ENCODE peak calls at places on chromosomes 3 and 15, in five cellular contexts. B is mammary epithelial cell, M is A549, S is colonic mucosa, W is OCI-LY7. X is an unnamed sample.

GRCh38 chr15:20340931-20341661 is 200.5 kb downstream of the GOLGA6L6 start:
- DNase-seq in B (peak), M (peak), S (no peak), W (no peak), X (peak)

GRCh38 chr15:35032471-35032870 is 44.4 kb upstream of the ZNF770 start:
- DNase-seq in B (no peak), M (no peak), S (no peak), W (no peak), X (no peak)

GRCh38 chr3:47932431-47932830 is 83.8 kb downstream of the MAP4 start:
- DNase-seq in B (no peak), M (no peak), S (no peak), W (no peak), X (peak)

GRCh38 chr3:182491571-182491970 is 301.7 kb upstream of the ATP11B start:
- DNase-seq in B (no peak), M (no peak), S (no peak), W (no peak), X (no peak)

GRCh38 chr3:152069871-152070270 is 196.4 kb downstream of the SUCNR1 start:
- DNase-seq in B (peak), M (no peak), S (no peak), W (no peak), X (no peak)

GRCh38 chr3:115581347-115582135 is 41.8 kb upstream of the GAP43 start:
- DNase-seq in B (no peak), M (no peak), S (no peak), W (no peak), X (peak)

GRCh38 chr15:78527325-78527724 is 12.9 kb upstream of the PSMA4 start:
- DNase-seq in B (no peak), M (no peak), S (no peak), W (no peak), X (no peak)

GRCh38 chr15:92631721-92632120 is 23.9 kb downstream of the FAM174B start:
- DNase-seq in B (no peak), M (no peak), S (no peak), W (no peak), X (no peak)

GRCh38 chr15:57144448-57144847 is 226.0 kb downstream of the TCF12 start:
- DNase-seq in B (no peak), M (no peak), S (no peak), W (no peak), X (no peak)

GRCh38 chr15:35738370-35738769 is 192.4 kb upstream of the DPH6 start:
- DNase-seq in B (peak), M (no peak), S (no peak), W (no peak), X (peak)

DNA sequence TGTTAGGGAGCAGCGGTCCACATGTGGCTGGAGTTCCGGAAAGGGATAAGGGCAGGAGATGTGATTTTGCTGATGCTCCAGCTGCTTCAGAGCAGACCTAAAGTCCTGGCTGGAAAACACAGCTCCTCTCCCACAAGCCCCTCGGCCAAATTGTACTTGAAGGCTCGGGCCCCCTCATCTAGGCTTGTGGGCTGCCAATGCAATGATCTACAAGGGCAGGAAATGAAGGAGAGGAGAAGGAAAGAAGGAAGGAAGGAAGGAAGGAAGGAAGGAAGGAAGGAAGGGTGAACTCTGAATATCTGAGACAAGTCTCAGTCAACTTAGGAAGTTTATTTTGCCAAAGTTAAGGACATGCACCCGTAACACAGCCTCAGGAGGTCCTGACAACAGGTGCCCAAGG is 211.3 kb upstream of the TLE3 start:
- DNase-seq in B (no peak), M (no peak), S (no peak), W (no peak), X (no peak)
- H3K4me3 ChIP-seq in B (no peak), M (no peak), S (no peak), W (no peak), X (no peak)

GRCh38 chr3:172152869-172153268 is 113.5 kb downstream of the FNDC3B start:
- DNase-seq in B (no peak), M (no peak), S (no peak), W (no peak), X (peak)
- H3K4me3 ChIP-seq in B (no peak), M (no peak), S (no peak), W (no peak), X (peak)

GRCh38 chr3:127775398-127776109 is 46.8 kb downstream of the MGLL start:
- DNase-seq in B (peak), M (no peak), S (no peak), W (no peak), X (peak)
- H3K4me3 ChIP-seq in B (no peak), M (no peak), S (no peak), W (no peak), X (no peak)

DNA sequence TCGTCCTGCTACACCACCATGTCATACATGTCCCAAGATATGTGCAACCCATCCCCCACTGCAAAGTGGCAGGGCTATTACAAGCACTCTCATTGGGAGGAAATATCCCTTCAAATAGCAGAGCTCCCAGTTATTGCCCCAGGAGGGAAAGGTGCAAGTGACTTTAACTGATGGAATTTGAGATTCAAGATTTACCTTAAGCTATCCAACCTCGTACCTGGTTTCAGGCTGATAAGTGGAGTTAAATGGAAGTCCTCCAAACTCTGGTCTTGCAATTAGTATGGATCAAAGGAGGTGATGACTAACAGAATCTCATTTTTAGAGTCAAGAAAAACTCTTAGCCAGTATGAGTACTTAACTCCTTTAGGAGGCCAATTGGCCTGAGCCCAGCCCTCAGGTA is 2.1 kb downstream of the SLCO2A1 start:
- DNase-seq in B (peak), M (no peak), S (no peak), W (no peak), X (no peak)
- H3K4me3 ChIP-seq in B (no peak), M (no peak), S (no peak), W (no peak), X (peak)

DNA sequence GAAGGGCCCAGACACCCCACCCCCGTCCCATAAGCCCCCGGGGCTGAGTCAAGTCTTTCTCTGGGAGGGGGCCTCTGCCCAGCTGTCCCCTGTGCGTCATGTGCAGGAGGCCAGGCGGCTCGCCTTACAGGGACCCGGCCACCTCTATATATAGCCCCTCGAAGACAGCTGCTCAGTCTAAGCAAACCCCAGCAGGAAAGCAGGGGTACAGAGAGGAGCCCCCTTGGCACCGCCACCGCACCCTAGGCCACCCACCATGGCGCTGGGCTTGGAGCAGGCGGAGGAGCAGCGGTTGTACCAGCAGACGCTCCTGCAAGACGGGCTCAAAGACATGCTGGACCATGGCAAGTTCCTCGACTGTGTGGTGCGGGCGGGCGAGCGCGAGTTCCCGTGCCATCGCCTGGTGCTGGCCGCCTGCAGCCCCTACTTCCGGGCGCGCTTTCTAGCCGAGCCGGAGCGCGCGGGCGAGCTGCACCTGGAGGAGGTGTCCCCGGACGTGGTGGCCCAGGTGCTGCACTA is at the start of gene KLHL40:
- DNase-seq in B (no peak), M (no peak), S (no peak), W (no peak), X (no peak)
- H3K4me3 ChIP-seq in B (no peak), M (no peak), S (no peak), W (no peak), X (no peak)

X was measured in fibroblast of pulmonary artery.